ENCODE peak calls at places on chromosome 2, in eight cellular contexts. R, B, D, K, V, P, L and M are unnamed samples.

GRCh38 chr2:184679219-184680018 is 81.1 kb downstream of the ZNF804A start:
- DNase-seq in V (no peak), K (no peak), D (no peak), R (no peak), L (no peak), P (no peak), B (no peak), M (no peak)

GRCh38 chr2:237669628-237670351 is 42.4 kb downstream of the LRRFIP1 start:
- DNase-seq in R (peak), L (peak), V (peak), K (peak), B (no peak), P (no peak), D (peak), M (peak)

GRCh38 chr2:106575955-106576354 is 88.8 kb downstream of the CD8B2 start:
- DNase-seq in P (no peak), V (no peak), B (no peak), K (peak), D (peak), L (peak), R (peak), M (peak)

GRCh38 chr2:30147715-30148611 is 1.2 kb downstream of the YPEL5 start:
- DNase-seq in L (peak), V (peak), R (peak), B (peak), K (peak), P (peak), D (peak), M (peak)

GRCh38 chr2:39120771-39121522 is at the start of gene SOS1:
- DNase-seq in D (peak), L (peak), K (peak), P (peak), V (peak), R (peak), B (peak), M (peak)

GRCh38 chr2:124489686-124490085 is 464.6 kb downstream of the CNTNAP5 start:
- DNase-seq in P (peak), D (no peak), V (no peak), B (no peak), R (no peak), L (no peak), K (no peak), M (no peak)

GRCh38 chr2:215968499-215968898 is 44.9 kb downstream of the MREG start:
- DNase-seq in L (no peak), P (no peak), K (no peak), B (no peak), D (no peak), V (no peak), R (no peak), M (no peak)

GRCh38 chr2:188984126-188984525 is 10.0 kb downstream of the COL3A1 start:
- DNase-seq in B (no peak), R (peak), L (no peak), D (peak), K (no peak), V (no peak), P (no peak), M (no peak)

GRCh38 chr2:40330086-40330485 is 121.8 kb downstream of the SLC8A1 start:
- DNase-seq in D (no peak), K (no peak), V (no peak), P (no peak), R (no peak), L (no peak), B (no peak), M (no peak)

GRCh38 chr2:54945401-54946219 is 104.6 kb downstream of the RTN4 start:
- DNase-seq in K (peak), R (peak), P (peak), V (peak), L (peak), B (no peak), D (no peak), M (peak)

GRCh38 chr2:165803123-165803760 is 9.2 kb upstream of the GALNT3 start:
- DNase-seq in L (no peak), D (no peak), B (no peak), V (no peak), R (peak), K (no peak), P (peak), M (no peak)

GRCh38 chr2:160039166-160039903 is 23.1 kb downstream of the PLA2R1 start:
- DNase-seq in K (no peak), R (peak), P (peak), D (peak), L (no peak), B (no peak), V (no peak), M (no peak)

GRCh38 chr2:188345020-188345419 is 53.3 kb downstream of the GULP1 start:
- DNase-seq in D (no peak), L (no peak), V (no peak), B (no peak), P (no peak), R (peak), K (no peak), M (no peak)

GRCh38 chr2:143965493-143966164 is 554.3 kb downstream of the ZEB2 start:
- DNase-seq in L (no peak), D (no peak), R (no peak), B (no peak), V (no peak), K (no peak), P (no peak), M (no peak)

GRCh38 chr2:100034431-100034830 is 108.0 kb downstream of the AFF3 start:
- DNase-seq in K (no peak), L (no peak), R (no peak), V (no peak), P (no peak), B (no peak), D (no peak), M (no peak)

GRCh38 chr2:60215295-60215990 is 338.0 kb downstream of the BCL11A start:
- DNase-seq in R (no peak), P (no peak), B (no peak), K (no peak), V (no peak), D (peak), L (no peak), M (no peak)

GRCh38 chr2:105822186-105822585 is 77.5 kb downstream of the NCK2 start:
- DNase-seq in D (no peak), P (no peak), K (no peak), L (no peak), V (no peak), B (no peak), R (no peak), M (no peak)

GRCh38 chr2:180980185-180980942 is at the start of gene UBE2E3:
- DNase-seq in V (peak), B (peak), R (peak), K (peak), D (peak), L (peak), P (peak), M (peak)

GRCh38 chr2:20467789-20468548 is 21.1 kb downstream of the RHOB start:
- DNase-seq in R (no peak), P (no peak), L (no peak), D (no peak), V (no peak), K (no peak), B (no peak), M (peak)

GRCh38 chr2:120347387-120348010 is 1.6 kb downstream of the INHBB start:
- DNase-seq in B (no peak), R (peak), D (peak), V (no peak), P (no peak), K (no peak), L (no peak), M (peak)

GRCh38 chr2:156537147-156537546 is 101.0 kb downstream of the GPD2 start:
- DNase-seq in P (peak), V (no peak), B (no peak), R (peak), L (no peak), K (no peak), D (no peak), M (no peak)

GRCh38 chr2:235041221-235041917 is 89.6 kb downstream of the SH3BP4 start:
- DNase-seq in R (no peak), V (no peak), B (no peak), K (no peak), P (no peak), L (no peak), D (no peak), M (no peak)

GRCh38 chr2:172552547-172553291 is 3.2 kb upstream of the PDK1 start:
- DNase-seq in L (no peak), V (no peak), K (no peak), B (no peak), P (peak), R (peak), D (no peak), M (no peak)

GRCh38 chr2:234969329-234970157 is 17.7 kb downstream of the SH3BP4 start:
- DNase-seq in K (no peak), P (no peak), R (no peak), L (no peak), B (no peak), D (no peak), V (no peak), M (no peak)

GRCh38 chr2:239025081-239025801 is 177.4 kb downstream of the TWIST2 start:
- DNase-seq in V (no peak), K (no peak), L (peak), R (peak), P (peak), D (no peak), B (no peak), M (peak)

GRCh38 chr2:232588031-232588430 is 37.5 kb downstream of the EIF4E2 start:
- DNase-seq in L (no peak), D (no peak), B (no peak), K (no peak), V (no peak), P (no peak), R (no peak), M (no peak)

GRCh38 chr2:201821080-201821479 is 14.7 kb downstream of the CDK15 start:
- DNase-seq in B (no peak), L (no peak), R (no peak), D (no peak), K (no peak), P (no peak), V (no peak), M (no peak)

GRCh38 chr2:28391564-28392296 is 928 bp upstream of the FOSL2 start:
- DNase-seq in K (peak), D (peak), P (peak), B (peak), L (peak), R (peak), V (peak), M (peak)

GRCh38 chr2:29697715-29698114 is 223.7 kb downstream of the ALK start:
- DNase-seq in D (no peak), P (no peak), K (no peak), L (no peak), R (no peak), B (no peak), V (no peak), M (no peak)